ENCODE peak calls at places on chromosomes 12 and 14, in ten cellular contexts. One of them, this sample, is unnamed.

GRCh38 chr14:59086241-59086899 is 102.1 kb upstream of the DAAM1 start:
- DNase-seq in Panc1: no peak
- DNase-seq in HFF-Myc: no peak
- DNase-seq in fibroblast of lung: peak
- DNase-seq in D721Med: no peak
- DNase-seq in psoas muscle: no peak
- DNase-seq in tibial artery: no peak
- DNase-seq in fibroblast of pulmonary artery: peak
- DNase-seq in epithelial cell of esophagus: no peak
- DNase-seq in AG04450: peak
- DNase-seq in this sample: no peak

GRCh38 chr12:99649551-99649950 is 2.0 kb downstream of the GARIN6 start:
- DNase-seq in Panc1: no peak
- DNase-seq in HFF-Myc: no peak
- DNase-seq in fibroblast of lung: no peak
- DNase-seq in D721Med: no peak
- DNase-seq in psoas muscle: no peak
- DNase-seq in tibial artery: no peak
- DNase-seq in fibroblast of pulmonary artery: no peak
- DNase-seq in epithelial cell of esophagus: no peak
- DNase-seq in AG04450: no peak
- DNase-seq in this sample: no peak

GRCh38 chr14:71372411-71372838 is 465.2 kb downstream of the PCNX1 start:
- DNase-seq in Panc1: peak
- DNase-seq in HFF-Myc: no peak
- DNase-seq in fibroblast of lung: peak
- DNase-seq in D721Med: no peak
- DNase-seq in psoas muscle: no peak
- DNase-seq in tibial artery: no peak
- DNase-seq in fibroblast of pulmonary artery: peak
- DNase-seq in epithelial cell of esophagus: peak
- DNase-seq in AG04450: peak
- DNase-seq in this sample: no peak

GRCh38 chr12:109744026-109744425 is 30.4 kb downstream of the FAM222A start:
- DNase-seq in Panc1: no peak
- DNase-seq in HFF-Myc: no peak
- DNase-seq in fibroblast of lung: no peak
- DNase-seq in D721Med: no peak
- DNase-seq in psoas muscle: peak
- DNase-seq in tibial artery: peak
- DNase-seq in fibroblast of pulmonary artery: no peak
- DNase-seq in epithelial cell of esophagus: no peak
- DNase-seq in AG04450: no peak
- DNase-seq in this sample: no peak

GRCh38 chr12:12915654-12916053 is 24.3 kb downstream of the GPRC5A start:
- DNase-seq in Panc1: no peak
- DNase-seq in HFF-Myc: no peak
- DNase-seq in fibroblast of lung: no peak
- DNase-seq in D721Med: no peak
- DNase-seq in psoas muscle: no peak
- DNase-seq in tibial artery: no peak
- DNase-seq in fibroblast of pulmonary artery: no peak
- DNase-seq in epithelial cell of esophagus: no peak
- DNase-seq in AG04450: no peak
- DNase-seq in this sample: no peak

GRCh38 chr12:24557738-24558137 is 391.2 kb downstream of the BCAT1 start:
- DNase-seq in Panc1: no peak
- DNase-seq in HFF-Myc: no peak
- DNase-seq in fibroblast of lung: no peak
- DNase-seq in D721Med: no peak
- DNase-seq in psoas muscle: no peak
- DNase-seq in tibial artery: no peak
- DNase-seq in fibroblast of pulmonary artery: no peak
- DNase-seq in epithelial cell of esophagus: no peak
- DNase-seq in AG04450: no peak
- DNase-seq in this sample: no peak

GRCh38 chr12:105783983-105784947 is 354.5 kb downstream of the NUAK1 start:
- DNase-seq in Panc1: no peak
- DNase-seq in HFF-Myc: no peak
- DNase-seq in fibroblast of lung: no peak
- DNase-seq in D721Med: no peak
- DNase-seq in psoas muscle: no peak
- DNase-seq in tibial artery: no peak
- DNase-seq in fibroblast of pulmonary artery: no peak
- DNase-seq in epithelial cell of esophagus: no peak
- DNase-seq in AG04450: no peak
- DNase-seq in this sample: no peak

GRCh38 chr12:52193991-52194390 is 2.2 kb upstream of the KRT80 start:
- DNase-seq in Panc1: no peak
- DNase-seq in HFF-Myc: no peak
- DNase-seq in fibroblast of lung: no peak
- DNase-seq in D721Med: no peak
- DNase-seq in psoas muscle: no peak
- DNase-seq in tibial artery: no peak
- DNase-seq in fibroblast of pulmonary artery: peak
- DNase-seq in epithelial cell of esophagus: no peak
- DNase-seq in AG04450: no peak
- DNase-seq in this sample: no peak

GRCh38 chr12:82047480-82047879 is 288.3 kb upstream of the PPFIA2 start:
- DNase-seq in Panc1: no peak
- DNase-seq in HFF-Myc: no peak
- DNase-seq in fibroblast of lung: no peak
- DNase-seq in D721Med: no peak
- DNase-seq in psoas muscle: no peak
- DNase-seq in tibial artery: no peak
- DNase-seq in fibroblast of pulmonary artery: no peak
- DNase-seq in epithelial cell of esophagus: peak
- DNase-seq in AG04450: no peak
- DNase-seq in this sample: no peak

GRCh38 chr12:6960291-6961277 is 9.4 kb downstream of the PTPN6 start:
- DNase-seq in Panc1: no peak
- DNase-seq in HFF-Myc: no peak
- DNase-seq in fibroblast of lung: peak
- DNase-seq in D721Med: no peak
- DNase-seq in psoas muscle: peak
- DNase-seq in tibial artery: peak
- DNase-seq in fibroblast of pulmonary artery: peak
- DNase-seq in epithelial cell of esophagus: no peak
- DNase-seq in AG04450: no peak
- DNase-seq in this sample: no peak

DNA sequence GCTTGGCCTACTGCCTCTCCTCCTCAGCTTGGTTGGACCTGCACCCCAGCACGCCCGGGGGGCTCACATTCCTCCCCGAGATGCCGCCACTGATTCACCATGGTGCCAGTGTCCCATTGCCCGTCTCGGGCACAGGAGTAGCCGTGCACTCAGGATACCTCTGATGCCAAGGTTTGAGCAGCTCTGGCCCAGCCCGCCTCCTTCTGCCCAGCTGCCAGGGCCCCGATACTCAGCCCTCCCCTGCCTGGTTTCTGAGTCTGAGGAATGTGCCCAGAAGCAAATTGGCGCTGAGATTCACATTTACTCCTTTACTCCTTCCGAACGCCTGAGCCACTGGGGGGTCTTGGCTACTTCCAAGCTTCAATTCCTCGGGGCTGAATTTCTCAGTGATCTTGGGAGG is 63.5 kb downstream of the NINJ2 start:
- DNase-seq in Panc1: no peak
- DNase-seq in HFF-Myc: no peak
- DNase-seq in fibroblast of lung: no peak
- DNase-seq in D721Med: no peak
- DNase-seq in psoas muscle: no peak
- DNase-seq in tibial artery: peak
- DNase-seq in fibroblast of pulmonary artery: no peak
- DNase-seq in epithelial cell of esophagus: no peak
- DNase-seq in AG04450: no peak
- DNase-seq in this sample: no peak
- TF ChIP-seq CTCF in Panc1: no peak
- TF ChIP-seq CTCF in HFF-Myc: no peak
- TF ChIP-seq CTCF in fibroblast of lung: no peak
- TF ChIP-seq CTCF in D721Med: no peak
- TF ChIP-seq CTCF in psoas muscle: no peak
- TF ChIP-seq CTCF in tibial artery: no peak
- TF ChIP-seq CTCF in fibroblast of pulmonary artery: no peak
- TF ChIP-seq CTCF in epithelial cell of esophagus: no peak
- TF ChIP-seq CTCF in AG04450: no peak
- TF ChIP-seq CTCF in this sample: no peak

GRCh38 chr14:102923201-102923919 is 897 bp downstream of the AMN start:
- DNase-seq in Panc1: no peak
- DNase-seq in HFF-Myc: no peak
- DNase-seq in fibroblast of lung: no peak
- DNase-seq in D721Med: no peak
- DNase-seq in psoas muscle: no peak
- DNase-seq in tibial artery: no peak
- DNase-seq in fibroblast of pulmonary artery: no peak
- DNase-seq in epithelial cell of esophagus: no peak
- DNase-seq in AG04450: no peak
- DNase-seq in this sample: no peak
- TF ChIP-seq CTCF in Panc1: no peak
- TF ChIP-seq CTCF in HFF-Myc: no peak
- TF ChIP-seq CTCF in fibroblast of lung: no peak
- TF ChIP-seq CTCF in D721Med: no peak
- TF ChIP-seq CTCF in psoas muscle: no peak
- TF ChIP-seq CTCF in tibial artery: no peak
- TF ChIP-seq CTCF in fibroblast of pulmonary artery: no peak
- TF ChIP-seq CTCF in epithelial cell of esophagus: no peak
- TF ChIP-seq CTCF in AG04450: no peak
- TF ChIP-seq CTCF in this sample: no peak

GRCh38 chr12:77060883-77061240 is 4.5 kb downstream of the E2F7 start:
- DNase-seq in Panc1: no peak
- DNase-seq in HFF-Myc: no peak
- DNase-seq in fibroblast of lung: no peak
- DNase-seq in D721Med: no peak
- DNase-seq in psoas muscle: no peak
- DNase-seq in tibial artery: no peak
- DNase-seq in fibroblast of pulmonary artery: no peak
- DNase-seq in epithelial cell of esophagus: no peak
- DNase-seq in AG04450: no peak
- DNase-seq in this sample: no peak

GRCh38 chr12:77054856-77055255 is 10.5 kb downstream of the E2F7 start:
- DNase-seq in Panc1: no peak
- DNase-seq in HFF-Myc: no peak
- DNase-seq in fibroblast of lung: peak
- DNase-seq in D721Med: no peak
- DNase-seq in psoas muscle: no peak
- DNase-seq in tibial artery: no peak
- DNase-seq in fibroblast of pulmonary artery: peak
- DNase-seq in epithelial cell of esophagus: no peak
- DNase-seq in AG04450: no peak
- DNase-seq in this sample: no peak

GRCh38 chr12:77060136-77060882 is 5.1 kb downstream of the E2F7 start:
- DNase-seq in Panc1: no peak
- DNase-seq in HFF-Myc: no peak
- DNase-seq in fibroblast of lung: no peak
- DNase-seq in D721Med: no peak
- DNase-seq in psoas muscle: no peak
- DNase-seq in tibial artery: no peak
- DNase-seq in fibroblast of pulmonary artery: no peak
- DNase-seq in epithelial cell of esophagus: no peak
- DNase-seq in AG04450: no peak
- DNase-seq in this sample: no peak

GRCh38 chr12:77062396-77062795 is 3.0 kb downstream of the E2F7 start:
- DNase-seq in Panc1: no peak
- DNase-seq in HFF-Myc: no peak
- DNase-seq in fibroblast of lung: peak
- DNase-seq in D721Med: no peak
- DNase-seq in psoas muscle: no peak
- DNase-seq in tibial artery: no peak
- DNase-seq in fibroblast of pulmonary artery: no peak
- DNase-seq in epithelial cell of esophagus: no peak
- DNase-seq in AG04450: no peak
- DNase-seq in this sample: no peak

DNA sequence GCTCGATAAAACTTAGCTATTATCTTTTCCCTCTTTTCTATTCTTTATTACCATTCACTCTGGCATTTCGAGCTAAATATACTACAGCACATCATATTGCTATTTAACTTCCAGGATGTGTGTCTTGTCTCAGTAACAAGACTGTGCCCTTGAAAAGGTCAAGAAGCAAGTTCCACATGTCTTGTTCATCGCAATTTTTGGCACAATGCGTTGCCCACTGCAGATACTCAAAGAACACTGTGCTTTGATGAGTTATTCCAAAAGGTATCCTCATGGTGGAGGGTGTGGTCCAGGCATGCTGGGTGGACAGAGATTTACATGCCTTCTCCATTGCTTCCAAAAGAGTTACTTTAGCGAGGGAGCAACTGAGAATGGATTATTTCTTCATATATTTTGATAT is 6.6 kb downstream of the E2F7 start:
- DNase-seq in Panc1: no peak
- DNase-seq in HFF-Myc: no peak
- DNase-seq in fibroblast of lung: peak
- DNase-seq in D721Med: no peak
- DNase-seq in psoas muscle: no peak
- DNase-seq in tibial artery: no peak
- DNase-seq in fibroblast of pulmonary artery: no peak
- DNase-seq in epithelial cell of esophagus: peak
- DNase-seq in AG04450: no peak
- DNase-seq in this sample: no peak
- TF ChIP-seq CTCF in Panc1: no peak
- TF ChIP-seq CTCF in HFF-Myc: no peak
- TF ChIP-seq CTCF in fibroblast of lung: no peak
- TF ChIP-seq CTCF in D721Med: no peak
- TF ChIP-seq CTCF in psoas muscle: no peak
- TF ChIP-seq CTCF in tibial artery: no peak
- TF ChIP-seq CTCF in fibroblast of pulmonary artery: no peak
- TF ChIP-seq CTCF in epithelial cell of esophagus: no peak
- TF ChIP-seq CTCF in AG04450: no peak
- TF ChIP-seq CTCF in this sample: no peak

GRCh38 chr12:112179936-112180335 is 54.6 kb downstream of the TRAFD1 start:
- DNase-seq in Panc1: no peak
- DNase-seq in HFF-Myc: no peak
- DNase-seq in fibroblast of lung: no peak
- DNase-seq in D721Med: no peak
- DNase-seq in psoas muscle: no peak
- DNase-seq in tibial artery: peak
- DNase-seq in fibroblast of pulmonary artery: no peak
- DNase-seq in epithelial cell of esophagus: no peak
- DNase-seq in AG04450: no peak
- DNase-seq in this sample: no peak
- TF ChIP-seq CTCF in Panc1: no peak
- TF ChIP-seq CTCF in HFF-Myc: no peak
- TF ChIP-seq CTCF in fibroblast of lung: no peak
- TF ChIP-seq CTCF in D721Med: no peak
- TF ChIP-seq CTCF in psoas muscle: no peak
- TF ChIP-seq CTCF in tibial artery: no peak
- TF ChIP-seq CTCF in fibroblast of pulmonary artery: no peak
- TF ChIP-seq CTCF in epithelial cell of esophagus: no peak
- TF ChIP-seq CTCF in AG04450: no peak
- TF ChIP-seq CTCF in this sample: no peak

This sample was measured in thoracic aorta.